ENCODE peak calls at places on chromosomes 6 and 20, in five cellular contexts. One of them, this sample, is unnamed.

GRCh38 chr6:122222761-122223160 is 176.7 kb upstream of the HSF2 start:
- DNase-seq in MV-4-11: peak
- DNase-seq in HTR-8/SVneo: no peak
- DNase-seq in fibroblast of mammary gland: no peak
- DNase-seq in NCI-H748 treated with DMSO at 0.1 percent for 48 hours: no peak
- DNase-seq in this sample: no peak

GRCh38 chr6:137661601-137662000 is 167.4 kb upstream of the OLIG3 start:
- DNase-seq in MV-4-11: peak
- DNase-seq in HTR-8/SVneo: no peak
- DNase-seq in fibroblast of mammary gland: peak
- DNase-seq in NCI-H748 treated with DMSO at 0.1 percent for 48 hours: no peak
- DNase-seq in this sample: no peak

GRCh38 chr6:27474172-27474465 is 1.2 kb upstream of the ZNF184 start:
- DNase-seq in MV-4-11: no peak
- DNase-seq in HTR-8/SVneo: no peak
- DNase-seq in fibroblast of mammary gland: no peak
- DNase-seq in NCI-H748 treated with DMSO at 0.1 percent for 48 hours: no peak
- DNase-seq in this sample: no peak

GRCh38 chr6:32852018-32852843 is 1.3 kb downstream of the TAP1 start:
- DNase-seq in MV-4-11: no peak
- DNase-seq in HTR-8/SVneo: peak
- DNase-seq in fibroblast of mammary gland: no peak
- DNase-seq in NCI-H748 treated with DMSO at 0.1 percent for 48 hours: no peak
- DNase-seq in this sample: no peak

GRCh38 chr6:105873799-105874198 is 212.3 kb upstream of the PRDM1 start:
- DNase-seq in MV-4-11: no peak
- DNase-seq in HTR-8/SVneo: no peak
- DNase-seq in fibroblast of mammary gland: no peak
- DNase-seq in NCI-H748 treated with DMSO at 0.1 percent for 48 hours: no peak
- DNase-seq in this sample: no peak

GRCh38 chr6:22251331-22251730 is 45.5 kb downstream of the PRL start:
- DNase-seq in MV-4-11: no peak
- DNase-seq in HTR-8/SVneo: peak
- DNase-seq in fibroblast of mammary gland: peak
- DNase-seq in NCI-H748 treated with DMSO at 0.1 percent for 48 hours: no peak
- DNase-seq in this sample: peak

GRCh38 chr6:17945111-17945510 is 42.3 kb downstream of the KIF13A start:
- DNase-seq in MV-4-11: no peak
- DNase-seq in HTR-8/SVneo: no peak
- DNase-seq in fibroblast of mammary gland: peak
- DNase-seq in NCI-H748 treated with DMSO at 0.1 percent for 48 hours: no peak
- DNase-seq in this sample: no peak

GRCh38 chr6:15299430-15300131 is 53.7 kb downstream of the JARID2 start:
- DNase-seq in MV-4-11: peak
- DNase-seq in HTR-8/SVneo: peak
- DNase-seq in fibroblast of mammary gland: no peak
- DNase-seq in NCI-H748 treated with DMSO at 0.1 percent for 48 hours: no peak
- DNase-seq in this sample: no peak

GRCh38 chr6:118663993-118664985 is 12.9 kb upstream of the CEP85L start:
- DNase-seq in MV-4-11: no peak
- DNase-seq in HTR-8/SVneo: no peak
- DNase-seq in fibroblast of mammary gland: no peak
- DNase-seq in NCI-H748 treated with DMSO at 0.1 percent for 48 hours: no peak
- DNase-seq in this sample: peak

GRCh38 chr20:57473246-57474042 is 51.5 kb downstream of the CTCFL start:
- DNase-seq in MV-4-11: peak
- DNase-seq in HTR-8/SVneo: no peak
- DNase-seq in fibroblast of mammary gland: no peak
- DNase-seq in NCI-H748 treated with DMSO at 0.1 percent for 48 hours: no peak
- DNase-seq in this sample: no peak

GRCh38 chr6:82246802-82247633 is 526 bp downstream of the IBTK start:
- DNase-seq in MV-4-11: peak
- DNase-seq in HTR-8/SVneo: peak
- DNase-seq in fibroblast of mammary gland: peak
- DNase-seq in NCI-H748 treated with DMSO at 0.1 percent for 48 hours: no peak
- DNase-seq in this sample: peak

GRCh38 chr20:37522258-37523011 is 1.4 kb downstream of the NNAT start:
- DNase-seq in MV-4-11: no peak
- DNase-seq in HTR-8/SVneo: no peak
- DNase-seq in fibroblast of mammary gland: peak
- DNase-seq in NCI-H748 treated with DMSO at 0.1 percent for 48 hours: peak
- DNase-seq in this sample: no peak

GRCh38 chr20:57791178-57791945 is 81.5 kb upstream of the PMEPA1 start:
- DNase-seq in MV-4-11: no peak
- DNase-seq in HTR-8/SVneo: no peak
- DNase-seq in fibroblast of mammary gland: no peak
- DNase-seq in NCI-H748 treated with DMSO at 0.1 percent for 48 hours: no peak
- DNase-seq in this sample: no peak

GRCh38 chr6:166381733-166382499 is 824 bp downstream of the MPC1 start:
- DNase-seq in MV-4-11: peak
- DNase-seq in HTR-8/SVneo: peak
- DNase-seq in fibroblast of mammary gland: peak
- DNase-seq in NCI-H748 treated with DMSO at 0.1 percent for 48 hours: peak
- DNase-seq in this sample: peak

GRCh38 chr20:64209148-64209547 is 44.9 kb downstream of the MYT1 start:
- DNase-seq in MV-4-11: no peak
- DNase-seq in HTR-8/SVneo: no peak
- DNase-seq in fibroblast of mammary gland: no peak
- DNase-seq in NCI-H748 treated with DMSO at 0.1 percent for 48 hours: no peak
- DNase-seq in this sample: no peak

GRCh38 chr6:142935553-142936517 is 9.1 kb downstream of the HIVEP2 start:
- DNase-seq in MV-4-11: no peak
- DNase-seq in HTR-8/SVneo: no peak
- DNase-seq in fibroblast of mammary gland: no peak
- DNase-seq in NCI-H748 treated with DMSO at 0.1 percent for 48 hours: no peak
- DNase-seq in this sample: no peak

GRCh38 chr6:32867022-32867477 is 13.1 kb downstream of the PSMB9 start:
- DNase-seq in MV-4-11: no peak
- DNase-seq in HTR-8/SVneo: no peak
- DNase-seq in fibroblast of mammary gland: no peak
- DNase-seq in NCI-H748 treated with DMSO at 0.1 percent for 48 hours: no peak
- DNase-seq in this sample: no peak

GRCh38 chr6:56329296-56330050 is 82.1 kb upstream of the COL21A1 start:
- DNase-seq in MV-4-11: no peak
- DNase-seq in HTR-8/SVneo: no peak
- DNase-seq in fibroblast of mammary gland: peak
- DNase-seq in NCI-H748 treated with DMSO at 0.1 percent for 48 hours: no peak
- DNase-seq in this sample: peak

GRCh38 chr20:48538058-48538825 is 289.6 kb downstream of the PREX1 start:
- DNase-seq in MV-4-11: no peak
- DNase-seq in HTR-8/SVneo: peak
- DNase-seq in fibroblast of mammary gland: peak
- DNase-seq in NCI-H748 treated with DMSO at 0.1 percent for 48 hours: no peak
- DNase-seq in this sample: peak

GRCh38 chr6:138004423-138005287 is 102.6 kb downstream of the PERP start:
- DNase-seq in MV-4-11: no peak
- DNase-seq in HTR-8/SVneo: peak
- DNase-seq in fibroblast of mammary gland: peak
- DNase-seq in NCI-H748 treated with DMSO at 0.1 percent for 48 hours: peak
- DNase-seq in this sample: peak

GRCh38 chr6:111354751-111355150 is 128.3 kb downstream of the REV3L start:
- DNase-seq in MV-4-11: no peak
- DNase-seq in HTR-8/SVneo: no peak
- DNase-seq in fibroblast of mammary gland: no peak
- DNase-seq in NCI-H748 treated with DMSO at 0.1 percent for 48 hours: no peak
- DNase-seq in this sample: no peak

GRCh38 chr6:149046822-149047246 is 270.7 kb upstream of the TAB2 start:
- DNase-seq in MV-4-11: peak
- DNase-seq in HTR-8/SVneo: no peak
- DNase-seq in fibroblast of mammary gland: peak
- DNase-seq in NCI-H748 treated with DMSO at 0.1 percent for 48 hours: no peak
- DNase-seq in this sample: no peak

GRCh38 chr20:15196580-15197255 is 859.3 kb upstream of the FLRT3 start:
- DNase-seq in MV-4-11: no peak
- DNase-seq in HTR-8/SVneo: no peak
- DNase-seq in fibroblast of mammary gland: no peak
- DNase-seq in NCI-H748 treated with DMSO at 0.1 percent for 48 hours: no peak
- DNase-seq in this sample: no peak

GRCh38 chr6:143396497-143397228 is 53.8 kb downstream of the ADAT2 start:
- DNase-seq in MV-4-11: no peak
- DNase-seq in HTR-8/SVneo: no peak
- DNase-seq in fibroblast of mammary gland: no peak
- DNase-seq in NCI-H748 treated with DMSO at 0.1 percent for 48 hours: peak
- DNase-seq in this sample: no peak

GRCh38 chr20:53760025-53760441 is 166.4 kb upstream of the ZNF217 start:
- DNase-seq in MV-4-11: peak
- DNase-seq in HTR-8/SVneo: no peak
- DNase-seq in fibroblast of mammary gland: no peak
- DNase-seq in NCI-H748 treated with DMSO at 0.1 percent for 48 hours: no peak
- DNase-seq in this sample: no peak

GRCh38 chr6:136761227-136761922 is 30.9 kb downstream of the MAP3K5 start:
- DNase-seq in MV-4-11: no peak
- DNase-seq in HTR-8/SVneo: no peak
- DNase-seq in fibroblast of mammary gland: peak
- DNase-seq in NCI-H748 treated with DMSO at 0.1 percent for 48 hours: no peak
- DNase-seq in this sample: no peak

GRCh38 chr20:64268180-64268579 is 12.6 kb downstream of the PCMTD2 start:
- DNase-seq in MV-4-11: no peak
- DNase-seq in HTR-8/SVneo: no peak
- DNase-seq in fibroblast of mammary gland: no peak
- DNase-seq in NCI-H748 treated with DMSO at 0.1 percent for 48 hours: no peak
- DNase-seq in this sample: no peak

GRCh38 chr20:24990810-24991252 is 1.7 kb downstream of the APMAP start:
- DNase-seq in MV-4-11: no peak
- DNase-seq in HTR-8/SVneo: no peak
- DNase-seq in fibroblast of mammary gland: no peak
- DNase-seq in NCI-H748 treated with DMSO at 0.1 percent for 48 hours: no peak
- DNase-seq in this sample: no peak

GRCh38 chr6:33875141-33875581 is 71.4 kb upstream of the MLN start:
- DNase-seq in MV-4-11: no peak
- DNase-seq in HTR-8/SVneo: no peak
- DNase-seq in fibroblast of mammary gland: no peak
- DNase-seq in NCI-H748 treated with DMSO at 0.1 percent for 48 hours: no peak
- DNase-seq in this sample: no peak

GRCh38 chr20:61991476-61991875 is 74.2 kb downstream of the TAF4 start:
- DNase-seq in MV-4-11: no peak
- DNase-seq in HTR-8/SVneo: no peak
- DNase-seq in fibroblast of mammary gland: peak
- DNase-seq in NCI-H748 treated with DMSO at 0.1 percent for 48 hours: no peak
- DNase-seq in this sample: no peak

GRCh38 chr20:52473171-52473570 is 281.6 kb upstream of the ZFP64 start:
- DNase-seq in MV-4-11: no peak
- DNase-seq in HTR-8/SVneo: no peak
- DNase-seq in fibroblast of mammary gland: no peak
- DNase-seq in NCI-H748 treated with DMSO at 0.1 percent for 48 hours: no peak
- DNase-seq in this sample: no peak

GRCh38 chr6:18053071-18053475 is 65.6 kb upstream of the KIF13A start:
- DNase-seq in MV-4-11: no peak
- DNase-seq in HTR-8/SVneo: no peak
- DNase-seq in fibroblast of mammary gland: peak
- DNase-seq in NCI-H748 treated with DMSO at 0.1 percent for 48 hours: no peak
- DNase-seq in this sample: no peak

GRCh38 chr20:6705920-6706500 is 61.5 kb upstream of the BMP2 start:
- DNase-seq in MV-4-11: no peak
- DNase-seq in HTR-8/SVneo: no peak
- DNase-seq in fibroblast of mammary gland: no peak
- DNase-seq in NCI-H748 treated with DMSO at 0.1 percent for 48 hours: no peak
- DNase-seq in this sample: no peak

GRCh38 chr20:4794846-4795245 is 73.1 kb downstream of the PRND start:
- DNase-seq in MV-4-11: no peak
- DNase-seq in HTR-8/SVneo: no peak
- DNase-seq in fibroblast of mammary gland: peak
- DNase-seq in NCI-H748 treated with DMSO at 0.1 percent for 48 hours: no peak
- DNase-seq in this sample: no peak

GRCh38 chr6:157652601-157653363 is 170.3 kb upstream of the SNX9 start:
- DNase-seq in MV-4-11: no peak
- DNase-seq in HTR-8/SVneo: no peak
- DNase-seq in fibroblast of mammary gland: no peak
- DNase-seq in NCI-H748 treated with DMSO at 0.1 percent for 48 hours: no peak
- DNase-seq in this sample: no peak

GRCh38 chr6:150194200-150194599 is 51.4 kb downstream of the PPP1R14C start:
- DNase-seq in MV-4-11: no peak
- DNase-seq in HTR-8/SVneo: no peak
- DNase-seq in fibroblast of mammary gland: no peak
- DNase-seq in NCI-H748 treated with DMSO at 0.1 percent for 48 hours: peak
- DNase-seq in this sample: no peak

GRCh38 chr6:106609699-106610098 is 19.6 kb downstream of the RTN4IP1 start:
- DNase-seq in MV-4-11: no peak
- DNase-seq in HTR-8/SVneo: no peak
- DNase-seq in fibroblast of mammary gland: no peak
- DNase-seq in NCI-H748 treated with DMSO at 0.1 percent for 48 hours: no peak
- DNase-seq in this sample: peak

GRCh38 chr6:161374971-161375873 is 101.4 kb upstream of the AGPAT4 start:
- DNase-seq in MV-4-11: peak
- DNase-seq in HTR-8/SVneo: no peak
- DNase-seq in fibroblast of mammary gland: peak
- DNase-seq in NCI-H748 treated with DMSO at 0.1 percent for 48 hours: no peak
- DNase-seq in this sample: no peak

This sample was measured in kidney glomerular epithelial cell.